ENCODE peak calls at places on chromosome 1, in four cellular contexts. One of them, this sample, is unnamed.

GRCh38 chr1:99170516-99170915 is 93.8 kb upstream of the PLPPR4 start:
- DNase-seq in DMS 273 treated with DMSO at 0.1 percent for 48 hours: no peak
- DNase-seq in fibroblast of the conjunctiva: no peak
- DNase-seq in A673: no peak
- DNase-seq in this sample: no peak

GRCh38 chr1:171984850-171985485 is 143.7 kb downstream of the DNM3 start:
- DNase-seq in DMS 273 treated with DMSO at 0.1 percent for 48 hours: no peak
- DNase-seq in fibroblast of the conjunctiva: no peak
- DNase-seq in A673: peak
- DNase-seq in this sample: peak

GRCh38 chr1:85502625-85503083 is 37.7 kb upstream of the DDAH1 start:
- DNase-seq in DMS 273 treated with DMSO at 0.1 percent for 48 hours: no peak
- DNase-seq in fibroblast of the conjunctiva: peak
- DNase-seq in A673: peak
- DNase-seq in this sample: peak

GRCh38 chr1:36934061-36934460 is 100.3 kb downstream of the GRIK3 start:
- DNase-seq in DMS 273 treated with DMSO at 0.1 percent for 48 hours: peak
- DNase-seq in fibroblast of the conjunctiva: no peak
- DNase-seq in A673: no peak
- DNase-seq in this sample: no peak

GRCh38 chr1:48853006-48853405 is 76.3 kb upstream of the BEND5 start:
- DNase-seq in DMS 273 treated with DMSO at 0.1 percent for 48 hours: no peak
- DNase-seq in fibroblast of the conjunctiva: peak
- DNase-seq in A673: peak
- DNase-seq in this sample: no peak

GRCh38 chr1:15180189-15180588 is 26.6 kb downstream of the TMEM51 start:
- DNase-seq in DMS 273 treated with DMSO at 0.1 percent for 48 hours: no peak
- DNase-seq in fibroblast of the conjunctiva: no peak
- DNase-seq in A673: no peak
- DNase-seq in this sample: no peak

GRCh38 chr1:24382165-24382577 is 31.4 kb downstream of the STPG1 start:
- DNase-seq in DMS 273 treated with DMSO at 0.1 percent for 48 hours: no peak
- DNase-seq in fibroblast of the conjunctiva: no peak
- DNase-seq in A673: no peak
- DNase-seq in this sample: no peak

GRCh38 chr1:247456914-247457638 is 828 bp downstream of the OR2B11 start:
- DNase-seq in DMS 273 treated with DMSO at 0.1 percent for 48 hours: no peak
- DNase-seq in fibroblast of the conjunctiva: no peak
- DNase-seq in A673: no peak
- DNase-seq in this sample: no peak

GRCh38 chr1:198018529-198018928 is 101.4 kb downstream of the LHX9 start:
- DNase-seq in DMS 273 treated with DMSO at 0.1 percent for 48 hours: no peak
- DNase-seq in fibroblast of the conjunctiva: peak
- DNase-seq in A673: peak
- DNase-seq in this sample: no peak

GRCh38 chr1:54850737-54851136 is 36.3 kb downstream of the DHCR24 start:
- DNase-seq in DMS 273 treated with DMSO at 0.1 percent for 48 hours: no peak
- DNase-seq in fibroblast of the conjunctiva: peak
- DNase-seq in A673: no peak
- DNase-seq in this sample: no peak

GRCh38 chr1:43531906-43532584 is 1.4 kb downstream of the PTPRF start:
- DNase-seq in DMS 273 treated with DMSO at 0.1 percent for 48 hours: no peak
- DNase-seq in fibroblast of the conjunctiva: no peak
- DNase-seq in A673: peak
- DNase-seq in this sample: no peak

GRCh38 chr1:31640179-31640578 is 4.5 kb downstream of the PEF1 start:
- DNase-seq in DMS 273 treated with DMSO at 0.1 percent for 48 hours: no peak
- DNase-seq in fibroblast of the conjunctiva: no peak
- DNase-seq in A673: no peak
- DNase-seq in this sample: no peak

GRCh38 chr1:22860883-22861385 is 111.7 kb downstream of the LACTBL1 start:
- DNase-seq in DMS 273 treated with DMSO at 0.1 percent for 48 hours: no peak
- DNase-seq in fibroblast of the conjunctiva: no peak
- DNase-seq in A673: no peak
- DNase-seq in this sample: no peak

GRCh38 chr1:107196973-107197562 is 56.2 kb downstream of the NTNG1 start:
- DNase-seq in DMS 273 treated with DMSO at 0.1 percent for 48 hours: no peak
- DNase-seq in fibroblast of the conjunctiva: peak
- DNase-seq in A673: peak
- DNase-seq in this sample: peak